ENCODE peak calls at places on chromosome 20, in four cellular contexts. One of them, this sample, is unnamed.

GRCh38 chr20:1909097-1909496 is 13.9 kb downstream of the SIRPA start:
- DNase-seq in K562: no peak
- DNase-seq in GM12878: no peak
- DNase-seq in HL-60: no peak
- DNase-seq in this sample: no peak

GRCh38 chr20:13202553-13202952 is 18.5 kb upstream of the ISM1 start:
- DNase-seq in K562: no peak
- DNase-seq in GM12878: no peak
- DNase-seq in HL-60: no peak
- DNase-seq in this sample: no peak

GRCh38 chr20:44909872-44910689 is at the start of gene PABPC1L:
- DNase-seq in K562: peak; percentile 88
- DNase-seq in GM12878: peak; percentile 13
- DNase-seq in HL-60: no peak
- DNase-seq in this sample: peak; percentile 86

GRCh38 chr20:63785646-63786255 is 45.3 kb downstream of the ZBTB46 start:
- DNase-seq in K562: no peak
- DNase-seq in GM12878: no peak
- DNase-seq in HL-60: no peak
- DNase-seq in this sample: no peak

GRCh38 chr20:40689100-40689942 is at the start of gene MAFB:
- DNase-seq in K562: peak; percentile 37
- DNase-seq in GM12878: no peak
- DNase-seq in HL-60: no peak
- DNase-seq in this sample: peak; percentile 58

GRCh38 chr20:36506253-36506652 is 35.1 kb upstream of the MYL9 start:
- DNase-seq in K562: peak; percentile 44
- DNase-seq in GM12878: no peak
- DNase-seq in HL-60: no peak
- DNase-seq in this sample: no peak

GRCh38 chr20:22974354-22974753 is 60.8 kb upstream of the SSTR4 start:
- DNase-seq in K562: peak; percentile 54
- DNase-seq in GM12878: no peak
- DNase-seq in HL-60: peak; percentile 15
- DNase-seq in this sample: no peak

GRCh38 chr20:1272368-1273155 is 6.5 kb downstream of the SNPH start:
- DNase-seq in K562: no peak
- DNase-seq in GM12878: no peak
- DNase-seq in HL-60: no peak
- DNase-seq in this sample: no peak

GRCh38 chr20:40706977-40707582 is 18.0 kb upstream of the MAFB start:
- DNase-seq in K562: no peak
- DNase-seq in GM12878: no peak
- DNase-seq in HL-60: no peak
- DNase-seq in this sample: no peak

GRCh38 chr20:53657732-53658131 is 64.1 kb upstream of the ZNF217 start:
- DNase-seq in K562: no peak
- DNase-seq in GM12878: no peak
- DNase-seq in HL-60: no peak
- DNase-seq in this sample: no peak

GRCh38 chr20:4017051-4017702 is 1.8 kb upstream of the RNF24 start:
- DNase-seq in K562: no peak
- DNase-seq in GM12878: no peak
- DNase-seq in HL-60: no peak
- DNase-seq in this sample: no peak

GRCh38 chr20:57474816-57475215 is 50.1 kb downstream of the CTCFL start:
- DNase-seq in K562: no peak
- DNase-seq in GM12878: no peak
- DNase-seq in HL-60: no peak
- DNase-seq in this sample: no peak

GRCh38 chr20:58511364-58511763 is 3.8 kb downstream of the APCDD1L start:
- DNase-seq in K562: no peak
- DNase-seq in GM12878: no peak
- DNase-seq in HL-60: no peak
- DNase-seq in this sample: no peak

GRCh38 chr20:61360296-61360695 is 108.2 kb downstream of the CDH4 start:
- DNase-seq in K562: no peak
- DNase-seq in GM12878: no peak
- DNase-seq in HL-60: no peak
- DNase-seq in this sample: no peak

GRCh38 chr20:63290677-63291472 is 2.1 kb upstream of the COL20A1 start:
- DNase-seq in K562: peak; percentile 68
- DNase-seq in GM12878: no peak
- DNase-seq in HL-60: no peak
- DNase-seq in this sample: peak; percentile 92

GRCh38 chr20:14865169-14865568 is 527.8 kb upstream of the FLRT3 start:
- DNase-seq in K562: no peak
- DNase-seq in GM12878: no peak
- DNase-seq in HL-60: no peak
- DNase-seq in this sample: no peak

GRCh38 chr20:44732327-44732726 is 13.3 kb upstream of the KCNK15 start:
- DNase-seq in K562: no peak
- DNase-seq in GM12878: no peak
- DNase-seq in HL-60: no peak
- DNase-seq in this sample: no peak

GRCh38 chr20:431012-431904 is 23.2 kb downstream of the RBCK1 start:
- DNase-seq in K562: peak; percentile 71
- DNase-seq in GM12878: no peak
- DNase-seq in HL-60: no peak
- DNase-seq in this sample: no peak

GRCh38 chr20:62937353-62938104 is 418 bp upstream of the GID8 start:
- DNase-seq in K562: peak; percentile 97
- DNase-seq in GM12878: peak; percentile 82
- DNase-seq in HL-60: peak; percentile 97
- DNase-seq in this sample: peak; percentile 92

GRCh38 chr20:16541226-16541625 is 32.0 kb downstream of the KIF16B start:
- DNase-seq in K562: no peak
- DNase-seq in GM12878: no peak
- DNase-seq in HL-60: no peak
- DNase-seq in this sample: no peak

GRCh38 chr20:48425776-48426175 is 402.0 kb downstream of the PREX1 start:
- DNase-seq in K562: no peak
- DNase-seq in GM12878: no peak
- DNase-seq in HL-60: no peak
- DNase-seq in this sample: no peak

GRCh38 chr20:32707691-32708581 is 34.2 kb upstream of the C20orf203 start:
- DNase-seq in K562: no peak
- DNase-seq in GM12878: no peak
- DNase-seq in HL-60: no peak
- DNase-seq in this sample: no peak

GRCh38 chr20:40110241-40110910 is 578.7 kb downstream of the MAFB start:
- DNase-seq in K562: no peak
- DNase-seq in GM12878: no peak
- DNase-seq in HL-60: no peak
- DNase-seq in this sample: no peak

GRCh38 chr20:58906894-58907293 is 54.4 kb downstream of the GNAS start:
- DNase-seq in K562: no peak
- DNase-seq in GM12878: no peak
- DNase-seq in HL-60: no peak
- DNase-seq in this sample: no peak

GRCh38 chr20:341682-342081 is 5.2 kb upstream of the NRSN2 start:
- DNase-seq in K562: peak; percentile 85
- DNase-seq in GM12878: no peak
- DNase-seq in HL-60: peak; percentile 69
- DNase-seq in this sample: no peak

GRCh38 chr20:63241272-63241671 is 5.6 kb downstream of the BIRC7 start:
- DNase-seq in K562: no peak
- DNase-seq in GM12878: no peak
- DNase-seq in HL-60: no peak
- DNase-seq in this sample: no peak

GRCh38 chr20:3563548-3564177 is 92.8 kb downstream of the ATRN start:
- DNase-seq in K562: peak; percentile 50
- DNase-seq in GM12878: peak; percentile 8
- DNase-seq in HL-60: peak; percentile 18
- DNase-seq in this sample: peak; percentile 9

GRCh38 chr20:24095753-24096152 is 107.2 kb upstream of the GGTLC1 start:
- DNase-seq in K562: no peak
- DNase-seq in GM12878: no peak
- DNase-seq in HL-60: no peak
- DNase-seq in this sample: no peak
- TF ChIP-seq SPI1 in K562: no peak
- TF ChIP-seq SPI1 in GM12878: no peak
- TF ChIP-seq SPI1 in HL-60: no peak
- TF ChIP-seq SPI1 in this sample: no peak

DNA sequence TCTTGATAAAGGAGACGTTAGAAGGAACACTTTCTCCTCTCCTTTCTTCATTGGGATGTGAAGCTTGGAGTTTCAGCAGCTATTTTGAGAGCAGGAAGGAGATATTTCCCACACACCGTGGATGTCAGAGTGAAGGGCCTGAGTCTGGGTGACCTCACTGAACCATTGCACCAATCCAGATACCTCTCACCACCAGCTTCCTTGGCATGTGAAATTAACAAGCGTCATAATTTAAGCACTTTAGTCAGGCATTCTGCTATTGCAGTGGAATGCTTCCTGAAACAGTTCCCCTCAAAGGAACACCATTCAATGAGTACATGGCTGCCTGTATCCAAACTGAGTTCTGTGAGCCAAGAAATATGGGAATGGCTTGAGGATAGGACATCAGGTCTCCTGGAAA is 83.7 kb downstream of the CHMP4B start:
- DNase-seq in K562: no peak
- DNase-seq in GM12878: no peak
- DNase-seq in HL-60: no peak
- DNase-seq in this sample: no peak
- TF ChIP-seq SPI1 in K562: no peak
- TF ChIP-seq SPI1 in GM12878: no peak
- TF ChIP-seq SPI1 in HL-60: no peak
- TF ChIP-seq SPI1 in this sample: no peak

DNA sequence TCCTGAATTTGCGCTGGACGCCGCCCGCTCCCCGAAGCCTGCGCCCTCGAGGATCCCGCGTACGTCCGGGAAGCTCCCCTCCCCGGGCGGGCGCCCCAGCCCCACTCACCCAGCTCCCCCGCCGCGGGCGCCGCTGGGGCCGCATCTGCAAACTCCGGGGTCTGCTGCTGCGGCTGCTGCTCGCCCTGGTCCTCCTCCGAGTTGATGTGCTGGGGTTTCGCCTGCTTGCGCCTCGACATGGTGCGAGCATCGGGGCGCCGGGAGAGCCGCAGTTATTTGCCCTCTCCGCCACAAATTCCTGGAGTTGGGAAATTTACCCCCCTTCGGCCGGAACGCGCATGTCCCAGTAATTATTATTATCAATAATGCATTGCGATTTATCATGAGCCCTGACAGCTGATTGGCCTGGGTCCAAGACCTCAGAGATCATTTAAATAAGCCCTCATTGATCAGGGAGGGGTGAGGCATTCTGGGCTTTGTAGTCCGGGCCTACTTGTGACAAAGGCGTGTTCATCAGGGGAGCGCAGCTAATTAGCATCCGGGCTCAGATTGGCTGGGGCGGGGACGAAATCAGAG is at the start of gene SALL4:
- DNase-seq in K562: no peak
- DNase-seq in GM12878: no peak
- DNase-seq in HL-60: no peak
- DNase-seq in this sample: no peak
- TF ChIP-seq SPI1 in K562: no peak
- TF ChIP-seq SPI1 in GM12878: no peak
- TF ChIP-seq SPI1 in HL-60: no peak
- TF ChIP-seq SPI1 in this sample: no peak

GRCh38 chr20:49779972-49780371 is 32.7 kb upstream of the SLC9A8 start:
- DNase-seq in K562: no peak
- DNase-seq in GM12878: no peak
- DNase-seq in HL-60: no peak
- DNase-seq in this sample: no peak

GRCh38 chr20:49770634-49771033 is 42.0 kb upstream of the SLC9A8 start:
- DNase-seq in K562: no peak
- DNase-seq in GM12878: no peak
- DNase-seq in HL-60: no peak
- DNase-seq in this sample: no peak

DNA sequence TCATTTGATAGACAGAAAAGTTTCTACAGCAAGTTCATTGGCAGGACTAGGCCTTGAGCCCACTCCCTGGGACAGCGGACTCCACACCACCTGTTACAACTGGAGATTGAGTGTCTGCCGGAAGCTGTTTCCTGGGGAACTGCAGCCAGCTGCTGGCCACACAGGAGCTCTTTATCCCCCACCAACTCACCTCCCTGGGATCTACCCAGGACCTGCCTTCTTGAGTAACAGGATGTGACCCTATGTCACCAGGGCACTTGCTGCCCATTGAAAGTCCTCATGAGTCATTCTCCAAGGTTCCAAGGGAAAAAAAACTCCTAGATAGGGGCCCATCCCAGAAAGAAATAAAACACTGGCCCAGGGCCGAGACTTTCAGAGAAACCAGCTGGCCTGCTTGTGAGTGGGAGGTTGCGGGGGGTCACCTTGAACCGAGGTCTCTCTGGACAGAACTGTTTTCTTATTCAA is 37.4 kb upstream of the SLC9A8 start:
- DNase-seq in K562: peak; percentile 72
- DNase-seq in GM12878: no peak
- DNase-seq in HL-60: peak; percentile 70
- DNase-seq in this sample: no peak
- TF ChIP-seq SPI1 in K562: no peak
- TF ChIP-seq SPI1 in GM12878: no peak
- TF ChIP-seq SPI1 in HL-60: no peak
- TF ChIP-seq SPI1 in this sample: no peak

DNA sequence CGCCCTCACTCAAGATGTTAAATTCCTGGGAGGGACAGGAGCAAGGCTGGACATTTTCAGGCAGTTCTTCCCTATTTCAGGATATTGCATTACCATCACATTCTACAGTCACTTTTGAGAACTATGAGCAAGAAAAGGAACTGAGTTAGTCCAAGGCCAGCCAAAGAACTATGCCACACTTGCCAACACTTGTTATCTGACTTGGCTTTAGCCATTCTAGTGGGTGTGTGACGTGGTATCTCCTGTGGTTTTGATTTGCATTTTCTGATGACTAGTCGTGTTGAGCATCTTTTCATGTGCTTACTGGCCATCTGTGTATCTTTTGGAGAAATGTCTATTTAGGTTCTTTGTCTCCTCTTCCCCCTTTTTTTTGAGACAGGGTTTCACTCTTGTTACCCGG is 12.0 kb downstream of the XRN2 start:
- DNase-seq in K562: no peak
- DNase-seq in GM12878: no peak
- DNase-seq in HL-60: no peak
- DNase-seq in this sample: no peak
- TF ChIP-seq SPI1 in K562: no peak
- TF ChIP-seq SPI1 in GM12878: no peak
- TF ChIP-seq SPI1 in HL-60: no peak
- TF ChIP-seq SPI1 in this sample: no peak

GRCh38 chr20:50521221-50521642 is 11.0 kb downstream of the PTPN1 start:
- DNase-seq in K562: no peak
- DNase-seq in GM12878: no peak
- DNase-seq in HL-60: no peak
- DNase-seq in this sample: no peak

GRCh38 chr20:50519036-50519780 is 9.0 kb downstream of the PTPN1 start:
- DNase-seq in K562: no peak
- DNase-seq in GM12878: no peak
- DNase-seq in HL-60: no peak
- DNase-seq in this sample: no peak

GRCh38 chr20:50521709-50522674 is 11.8 kb downstream of the PTPN1 start:
- DNase-seq in K562: peak; percentile 55
- DNase-seq in GM12878: no peak
- DNase-seq in HL-60: no peak
- DNase-seq in this sample: no peak

GRCh38 chr20:50518270-50518721 is 8.1 kb downstream of the PTPN1 start:
- DNase-seq in K562: no peak
- DNase-seq in GM12878: no peak
- DNase-seq in HL-60: no peak
- DNase-seq in this sample: no peak

GRCh38 chr20:50520222-50520877 is 10.2 kb downstream of the PTPN1 start:
- DNase-seq in K562: no peak
- DNase-seq in GM12878: no peak
- DNase-seq in HL-60: no peak
- DNase-seq in this sample: no peak
- TF ChIP-seq SPI1 in K562: no peak
- TF ChIP-seq SPI1 in GM12878: no peak
- TF ChIP-seq SPI1 in HL-60: no peak
- TF ChIP-seq SPI1 in this sample: no peak

This sample was measured in GM12891.